ENCODE peak calls at places on chromosomes 7 and 10, in seven cellular contexts. M is spleen, C is prostate gland, T is suprapubic skin, H is stomach, J is K562, K is transverse colon. A is an unnamed sample.

GRCh38 chr10:109933984-109934565 is 10.8 kb upstream of the XPNPEP1 start:
- DNase-seq in H (no peak), J (no peak), M (no peak), C (no peak), T (no peak), K (no peak), A (no peak)

GRCh38 chr10:28375399-28376354 is 72.8 kb upstream of the MPP7 start:
- DNase-seq in C (peak; percentile 44), T (no peak), K (peak; percentile 34), H (no peak), J (no peak), M (no peak), A (peak; percentile 57)

GRCh38 chr7:158861004-158861787 is 4.8 kb downstream of the DYNC2I1 start:
- DNase-seq in K (no peak), T (no peak), H (no peak), M (no peak), C (no peak), J (peak; percentile 91), A (no peak)

GRCh38 chr10:123567984-123568745 is 98.0 kb upstream of the GPR26 start:
- DNase-seq in C (no peak), J (no peak), T (peak; percentile 29), M (no peak), H (no peak), K (no peak), A (no peak)

GRCh38 chr10:88553116-88553752 is 29.9 kb downstream of the RNLS start:
- DNase-seq in J (peak; percentile 3), C (peak; percentile 30), T (no peak), H (peak; percentile 47), K (peak; percentile 41), M (no peak), A (peak; percentile 56)

GRCh38 chr10:131982185-131982756 is 548 bp upstream of the BNIP3 start:
- DNase-seq in M (no peak), C (no peak), H (no peak), T (peak; percentile 81), K (no peak), J (no peak), A (peak; percentile 51)

GRCh38 chr7:90430614-90431445 is 27.6 kb downstream of the CLDN12 start:
- DNase-seq in M (no peak), H (no peak), T (no peak), K (no peak), J (no peak), C (no peak), A (no peak)

GRCh38 chr7:134368851-134369533 is 52.3 kb upstream of the SLC35B4 start:
- DNase-seq in M (no peak), J (no peak), H (peak; percentile 64), K (no peak), C (peak; percentile 49), T (no peak), A (no peak)

GRCh38 chr7:32502656-32503189 is 7.4 kb downstream of the AVL9 start:
- DNase-seq in K (no peak), C (no peak), H (no peak), T (no peak), J (no peak), M (no peak), A (no peak)

GRCh38 chr7:107813524-107813923 is 10.5 kb upstream of the SLC26A3 start:
- DNase-seq in J (no peak), K (no peak), C (no peak), T (no peak), H (no peak), M (no peak), A (no peak)

GRCh38 chr7:44587843-44588711 is 6.0 kb upstream of the TMED4 start:
- DNase-seq in H (peak; percentile 54), C (peak; percentile 58), J (peak; percentile 71), T (no peak), M (no peak), K (peak; percentile 67), A (no peak)

GRCh38 chr7:134701272-134701671 is 54.6 kb downstream of the BPGM start:
- DNase-seq in J (peak; percentile 72), T (no peak), K (no peak), M (no peak), H (no peak), C (no peak), A (no peak)

GRCh38 chr7:98038731-98039130 is 48.7 kb upstream of the OCM2 start:
- DNase-seq in C (no peak), H (no peak), J (no peak), M (no peak), T (no peak), K (no peak), A (no peak)

GRCh38 chr7:8442814-8443304 is 9.4 kb downstream of the NXPH1 start:
- DNase-seq in T (no peak), H (peak; percentile 48), M (peak; percentile 75), J (peak; percentile 42), C (no peak), K (no peak), A (no peak)

GRCh38 chr7:137546671-137547070 is 203.1 kb upstream of the PTN start:
- DNase-seq in K (no peak), C (no peak), T (no peak), H (no peak), J (no peak), M (no peak), A (no peak)

GRCh38 chr10:131536676-131537075 is 225.2 kb upstream of the TCERG1L start:
- DNase-seq in M (no peak), C (no peak), J (no peak), K (no peak), T (no peak), H (no peak), A (no peak)

GRCh38 chr10:28480566-28480965 is 52.4 kb upstream of the WAC start:
- DNase-seq in C (no peak), T (no peak), H (no peak), J (no peak), M (no peak), K (no peak), A (no peak)

GRCh38 chr10:100014129-100014762 is 4.5 kb upstream of the DNMBP start:
- DNase-seq in M (no peak), C (no peak), H (no peak), K (no peak), J (no peak), T (no peak), A (no peak)

GRCh38 chr10:107915277-107915634 is 750.8 kb upstream of the SORCS1 start:
- DNase-seq in C (no peak), H (no peak), M (no peak), J (no peak), K (no peak), T (no peak), A (no peak)

GRCh38 chr10:127687548-127687947 is 49.4 kb upstream of the FOXI2 start:
- DNase-seq in H (no peak), J (no peak), T (no peak), M (no peak), C (no peak), K (no peak), A (no peak)

GRCh38 chr10:84348431-84348830 is 20.0 kb downstream of the CCSER2 start:
- DNase-seq in M (no peak), K (no peak), J (no peak), T (no peak), H (no peak), C (no peak), A (no peak)

GRCh38 chr7:131105294-131105802 is 222.3 kb upstream of the MKLN1 start:
- DNase-seq in T (peak; percentile 72), H (no peak), K (no peak), J (no peak), M (no peak), C (peak; percentile 37), A (no peak)

GRCh38 chr7:111011500-111011899 is 79.4 kb upstream of the LRRN3 start:
- DNase-seq in K (no peak), H (no peak), T (no peak), J (no peak), C (no peak), M (no peak), A (no peak)

GRCh38 chr7:25831901-25832411 is 320.0 kb upstream of the NFE2L3 start:
- DNase-seq in M (no peak), K (no peak), T (no peak), H (no peak), C (no peak), J (no peak), A (no peak)

GRCh38 chr10:131047501-131047900 is 264.0 kb downstream of the TCERG1L start:
- DNase-seq in K (no peak), T (no peak), J (no peak), C (no peak), M (peak; percentile 30), H (no peak), A (no peak)

GRCh38 chr7:55493416-55493815 is 78.9 kb downstream of the VOPP1 start:
- DNase-seq in C (no peak), J (no peak), H (no peak), T (no peak), M (peak; percentile 36), K (no peak), A (no peak)
- TF ChIP-seq POLR2AphosphoS5 in C (no peak), J (no peak), H (no peak), T (no peak), M (no peak), K (no peak), A (no peak)

DNA sequence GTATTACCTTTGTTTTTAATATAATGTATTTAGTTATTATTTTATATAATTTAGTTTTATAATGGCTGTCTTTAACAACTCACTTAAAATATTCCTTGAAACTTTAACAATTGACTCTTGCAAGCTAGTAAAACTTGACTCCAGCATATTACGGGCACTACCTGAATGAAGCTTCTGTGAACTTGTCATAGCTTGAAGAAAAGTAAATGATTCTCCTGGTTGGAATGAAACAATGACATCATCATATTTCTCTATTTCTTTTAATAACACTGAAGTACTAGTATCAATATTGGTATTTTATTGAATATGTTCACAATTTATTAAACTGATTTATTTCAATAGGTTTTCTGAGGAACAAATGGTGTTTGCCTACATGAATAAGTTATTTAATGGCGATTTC is 128.4 kb upstream of the PHF14 start:
- DNase-seq in M (no peak), T (no peak), J (no peak), C (no peak), K (no peak), H (no peak), A (no peak)
- H3K27ac ChIP-seq in M (no peak overlapping the region), T (no peak overlapping the region), J (no peak overlapping the region), C (no peak overlapping the region), K (no peak overlapping the region), H (no peak overlapping the region), A (no peak overlapping the region)

GRCh38 chr7:151087247-151088018 is 1.2 kb downstream of the AGAP3 start:
- DNase-seq in T (peak; percentile 81), C (peak; percentile 45), J (peak; percentile 79), H (peak; percentile 64), M (peak; percentile 88), K (peak; percentile 74), A (no peak)
- TF ChIP-seq CTCF in T (no peak), C (peak; percentile 32), J (peak; percentile 84), H (no peak), M (no peak), K (peak; percentile 42), A (no peak)

GRCh38 chr10:18777258-18777657 is 118.0 kb downstream of the ARL5B start:
- DNase-seq in K (no peak), T (no peak), H (no peak), J (peak; percentile 25), C (no peak), M (no peak), A (no peak)

GRCh38 chr10:18767981-18768380 is 108.8 kb downstream of the ARL5B start:
- DNase-seq in H (no peak), T (no peak), K (no peak), M (no peak), J (no peak), C (no peak), A (no peak)

DNA sequence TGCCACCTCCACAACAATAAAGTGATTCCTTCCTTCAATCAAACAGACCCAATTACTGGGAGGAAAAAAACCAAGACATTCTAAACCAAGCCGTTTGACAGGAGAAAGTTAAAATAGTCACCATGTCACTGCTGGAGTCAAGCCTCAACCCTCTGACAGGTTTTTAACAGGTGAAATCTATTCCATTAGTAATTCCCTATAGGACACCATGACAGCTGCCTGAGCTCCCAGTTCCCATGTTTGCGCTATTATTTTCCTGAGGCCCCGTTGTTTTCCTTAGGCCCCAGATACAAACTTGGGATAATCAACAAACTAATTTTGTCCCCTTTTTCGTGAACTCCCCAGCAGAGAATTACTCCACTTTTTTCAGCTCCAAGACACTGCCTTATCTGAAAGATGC is 113.9 kb downstream of the ARL5B start:
- DNase-seq in T (no peak), K (no peak), J (no peak), M (no peak), H (no peak), C (no peak), A (no peak)
- TF ChIP-seq POLR2AphosphoS5 in T (no peak), K (no peak), J (no peak), M (no peak), H (no peak), C (no peak), A (no peak)

A was measured in breast epithelium.